ENCODE peak calls at places on chromosomes 13 and 19, in seven cellular contexts. P, E, B, I, Z, Q and V are unnamed samples.

GRCh38 chr13:95573226-95573625 is 20.7 kb downstream of the CLDN10 start:
- DNase-seq in Z (no peak), Q (peak), P (no peak), B (no peak), I (peak), E (peak), V (no peak)

GRCh38 chr13:30870049-30870884 is 35.8 kb upstream of the MEDAG start:
- DNase-seq in P (no peak), E (peak), B (no peak), I (peak), Q (peak), Z (peak), V (peak)

GRCh38 chr13:42064966-42065365 is 16.5 kb downstream of the DGKH start:
- DNase-seq in E (peak), B (no peak), Q (no peak), Z (no peak), I (no peak), P (no peak), V (no peak)

GRCh38 chr13:59734393-59734792 is 429.3 kb downstream of the DIAPH3 start:
- DNase-seq in P (no peak), I (no peak), B (no peak), Z (no peak), E (no peak), Q (no peak), V (peak)

GRCh38 chr13:49760555-49760954 is 31.9 kb downstream of the KPNA3 start:
- DNase-seq in I (no peak), B (no peak), E (no peak), Z (no peak), P (no peak), Q (no peak), V (no peak)

GRCh38 chr19:37654525-37654832 is 786 bp downstream of the ZFP30 start:
- DNase-seq in P (no peak), E (no peak), Z (no peak), Q (peak), B (peak), I (peak), V (no peak)

GRCh38 chr19:2199215-2199614 is 35.5 kb downstream of the DOT1L start:
- DNase-seq in B (no peak), Z (no peak), I (no peak), P (no peak), Q (no peak), E (no peak), V (no peak)

GRCh38 chr19:51398096-51398704 is 7.8 kb upstream of the C19orf84 start:
- DNase-seq in Z (no peak), Q (peak), E (peak), P (no peak), I (peak), B (peak), V (no peak)

GRCh38 chr19:46704379-46705076 is 12.4 kb downstream of the PRKD2 start:
- DNase-seq in Z (peak), I (peak), Q (peak), E (no peak), P (peak), B (peak), V (peak)

GRCh38 chr13:23456437-23456836 is 22.9 kb upstream of the SACS start:
- DNase-seq in Q (no peak), Z (no peak), B (no peak), E (no peak), I (no peak), P (no peak), V (no peak)

GRCh38 chr13:101397742-101398141 is 18.6 kb downstream of the NALCN start:
- DNase-seq in E (peak), B (no peak), I (peak), Z (no peak), Q (no peak), P (no peak), V (no peak)

GRCh38 chr13:21625366-21625765 is 21.4 kb upstream of the MICU2 start:
- DNase-seq in Q (peak), Z (no peak), P (no peak), I (peak), E (peak), B (peak), V (peak)

GRCh38 chr13:46321494-46322225 is 65.4 kb downstream of the RUBCNL start:
- DNase-seq in P (peak), Z (no peak), E (peak), Q (peak), I (peak), B (peak), V (peak)

GRCh38 chr13:91805605-91806004 is 407.2 kb downstream of the GPC5 start:
- DNase-seq in Z (no peak), Q (peak), B (no peak), I (no peak), E (no peak), P (no peak), V (no peak)

GRCh38 chr13:77213644-77214043 is 113.2 kb downstream of the MYCBP2 start:
- DNase-seq in I (peak), Z (no peak), Q (peak), P (no peak), E (no peak), B (no peak), V (no peak)

GRCh38 chr13:20667857-20668256 is 35.6 kb upstream of the IL17D start:
- DNase-seq in E (no peak), Q (no peak), I (no peak), B (no peak), P (no peak), Z (no peak), V (no peak)

GRCh38 chr13:43128504-43128929 is 105.1 kb downstream of the DNAJC15 start:
- DNase-seq in P (no peak), B (no peak), I (peak), Z (no peak), E (no peak), Q (peak), V (no peak)

GRCh38 chr13:26758496-26759155 is 2.0 kb downstream of the GPR12 start:
- DNase-seq in I (no peak), Q (no peak), E (no peak), B (no peak), P (no peak), Z (no peak), V (no peak)

GRCh38 chr13:112748947-112749346 is 59.1 kb downstream of the ATP11A start:
- DNase-seq in B (no peak), Z (no peak), P (no peak), E (no peak), Q (peak), I (no peak), V (no peak)

GRCh38 chr13:20801704-20802103 is 27.9 kb upstream of the EEF1AKMT1 start:
- DNase-seq in I (no peak), Z (no peak), Q (no peak), B (peak), P (no peak), E (no peak), V (no peak)

GRCh38 chr13:59300347-59301165 is 863.2 kb downstream of the DIAPH3 start:
- DNase-seq in P (no peak), B (no peak), E (no peak), I (no peak), Q (no peak), Z (no peak), V (no peak)

GRCh38 chr13:102589291-102589822 is 7.4 kb upstream of the TPP2 start:
- DNase-seq in I (no peak), Q (no peak), Z (no peak), B (no peak), P (no peak), E (no peak), V (no peak)

GRCh38 chr13:24827799-24828198 is 63.8 kb downstream of the RNF17 start:
- DNase-seq in Q (no peak), P (no peak), Z (no peak), I (no peak), B (no peak), E (no peak), V (no peak)

GRCh38 chr19:50537769-50538230 is 24.1 kb upstream of the ASPDH start:
- DNase-seq in Q (peak), E (peak), Z (peak), I (peak), B (peak), P (peak), V (peak)

GRCh38 chr19:6802336-6803035 is 30.0 kb downstream of the VAV1 start:
- DNase-seq in P (peak), Z (peak), I (peak), E (no peak), B (peak), Q (peak), V (peak)

GRCh38 chr19:52941941-52942370 is 18.7 kb upstream of the ZNF888 start:
- DNase-seq in B (peak), Z (peak), I (peak), E (peak), Q (peak), P (peak), V (peak)

GRCh38 chr19:17794731-17795494 is at the start of gene B3GNT3:
- DNase-seq in Z (peak), B (peak), Q (peak), E (no peak), P (peak), I (peak), V (no peak)

GRCh38 chr19:12346896-12347295 is 13.5 kb upstream of the ZNF563 start:
- DNase-seq in I (peak), Q (no peak), B (no peak), Z (no peak), E (no peak), P (no peak), V (no peak)
- TF ChIP-seq CTCF in I (no peak), Q (no peak), B (no peak), Z (no peak), E (no peak), P (peak), V (no peak)

GRCh38 chr19:45451850-45452387 is 15.9 kb upstream of the FOSB start:
- DNase-seq in Q (no peak), I (no peak), E (no peak), B (no peak), P (no peak), Z (no peak), V (no peak)
- TF ChIP-seq CTCF in Q (no peak), I (no peak), E (no peak), B (no peak), P (no peak), Z (no peak), V (no peak)

DNA sequence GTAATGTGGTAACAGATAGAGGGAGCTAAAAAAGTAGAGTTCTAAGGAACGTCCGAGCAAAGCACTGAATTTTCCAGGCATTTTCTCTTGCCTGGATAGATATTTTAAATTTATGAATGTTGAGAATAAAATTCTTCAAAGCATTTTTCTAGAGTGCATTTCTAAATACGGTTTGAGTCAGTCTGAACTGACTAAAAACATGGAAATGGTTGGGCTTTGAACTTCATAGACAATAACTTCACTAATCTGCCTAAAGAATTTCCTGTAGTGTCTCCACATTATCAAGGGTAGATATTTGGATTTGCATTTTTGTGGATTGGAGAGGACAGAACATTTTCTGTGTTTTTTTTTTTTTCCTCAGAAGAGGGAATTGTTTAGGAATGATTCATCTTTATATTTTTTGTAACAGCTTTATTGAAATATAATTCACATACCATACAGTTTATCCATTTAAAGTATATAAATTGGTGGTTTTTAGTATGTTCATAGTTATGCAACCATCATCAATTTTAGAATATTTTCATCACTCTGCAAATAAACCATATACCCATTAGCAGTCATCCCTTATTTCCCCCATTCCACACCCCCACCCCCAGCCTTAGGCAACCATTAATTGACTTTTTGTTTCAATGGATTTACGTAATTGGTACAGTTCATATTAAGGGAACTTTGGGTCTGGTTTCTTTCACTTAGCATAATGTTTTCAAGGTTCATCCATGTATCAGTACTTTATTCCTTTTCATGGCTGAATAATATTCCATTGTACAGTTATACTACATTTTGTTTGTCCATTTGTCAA is 20.7 kb downstream of the GARRE1 start:
- DNase-seq in Z (no peak), P (no peak), Q (peak), I (peak), E (peak), B (no peak), V (no peak)
- TF ChIP-seq CTCF in Z (no peak), P (no peak), Q (no peak), I (no peak), E (peak), B (no peak), V (no peak)

GRCh38 chr19:39936020-39936419 is 1.6 kb upstream of the FCGBP start:
- DNase-seq in E (no peak), I (no peak), P (no peak), Z (peak), Q (no peak), B (no peak), V (no peak)

GRCh38 chr19:39934584-39935233 is at the start of gene FCGBP:
- DNase-seq in Q (no peak), P (no peak), E (no peak), B (no peak), Z (peak), I (no peak), V (no peak)

GRCh38 chr19:39937094-39937493 is 2.7 kb upstream of the FCGBP start:
- DNase-seq in E (no peak), I (no peak), Z (no peak), Q (no peak), P (no peak), B (no peak), V (peak)

GRCh38 chr19:39936622-39937021 is 2.2 kb upstream of the FCGBP start:
- DNase-seq in I (no peak), E (no peak), Z (no peak), Q (no peak), B (no peak), P (no peak), V (no peak)

GRCh38 chr19:39935262-39935661 is 828 bp upstream of the FCGBP start:
- DNase-seq in I (no peak), P (no peak), E (no peak), B (no peak), Z (peak), Q (no peak), V (no peak)
- TF ChIP-seq CTCF in I (no peak), P (no peak), E (no peak), B (no peak), Z (no peak), Q (no peak), V (no peak)

GRCh38 chr13:71217827-71218226 is 649.2 kb downstream of the DACH1 start:
- DNase-seq in I (no peak), E (no peak), B (no peak), Z (no peak), Q (no peak), P (no peak), V (no peak)

GRCh38 chr13:71219671-71220070 is 647.3 kb downstream of the DACH1 start:
- DNase-seq in Z (no peak), E (no peak), B (no peak), P (no peak), Q (no peak), I (no peak), V (no peak)

GRCh38 chr13:71213252-71213821 is 653.7 kb downstream of the DACH1 start:
- DNase-seq in E (no peak), Q (no peak), P (no peak), Z (no peak), B (no peak), I (no peak), V (no peak)

GRCh38 chr13:71218960-71219359 is 648.0 kb downstream of the DACH1 start:
- DNase-seq in Z (no peak), I (no peak), E (no peak), Q (no peak), P (no peak), B (no peak), V (no peak)
- TF ChIP-seq CTCF in Z (no peak), I (no peak), E (no peak), Q (no peak), P (no peak), B (no peak), V (peak)

GRCh38 chr13:97653741-97654140 is 219.8 kb downstream of the RAP2A start:
- DNase-seq in B (no peak), I (no peak), Q (peak), E (peak), P (no peak), Z (no peak), V (no peak)

GRCh38 chr13:97658556-97658955 is 224.6 kb downstream of the RAP2A start:
- DNase-seq in B (no peak), P (no peak), Q (peak), Z (no peak), I (peak), E (no peak), V (no peak)

GRCh38 chr13:97660488-97661086 is 226.6 kb downstream of the RAP2A start:
- DNase-seq in P (no peak), Q (peak), I (no peak), Z (no peak), B (no peak), E (no peak), V (no peak)

GRCh38 chr13:97659602-97660001 is 225.6 kb downstream of the RAP2A start:
- DNase-seq in P (no peak), B (no peak), I (peak), Z (no peak), E (no peak), Q (peak), V (no peak)
- TF ChIP-seq CTCF in P (peak), B (no peak), I (peak), Z (no peak), E (peak), Q (peak), V (peak)

DNA sequence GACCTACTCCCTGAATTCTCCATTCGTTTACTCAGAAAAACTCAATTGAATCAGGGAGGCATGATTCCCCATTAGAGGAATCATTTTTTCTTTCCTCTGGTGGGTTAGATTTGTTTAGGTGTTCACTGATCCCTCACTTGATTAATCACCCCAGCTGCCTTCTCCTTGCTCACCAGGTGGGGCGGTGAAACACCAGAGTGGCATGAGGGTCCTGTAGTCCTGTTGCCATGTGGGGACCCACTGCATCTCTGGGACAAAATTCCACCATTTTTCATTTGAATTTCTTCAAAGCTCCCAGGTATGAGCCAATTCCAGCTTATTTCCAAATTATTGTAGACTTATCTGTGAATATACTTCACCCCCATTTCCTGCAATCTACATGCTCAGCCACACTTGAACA is 462.7 kb upstream of the ZNF507 start:
- DNase-seq in I (no peak), P (no peak), E (no peak), Q (no peak), Z (no peak), B (no peak), V (no peak)
- TF ChIP-seq CTCF in I (no peak), P (no peak), E (no peak), Q (no peak), Z (no peak), B (no peak), V (no peak)

GRCh38 chr13:35824395-35824794 is 306.8 kb downstream of the DCLK1 start:
- DNase-seq in Z (no peak), B (no peak), I (no peak), E (no peak), Q (no peak), P (no peak), V (no peak)

GRCh38 chr13:35822666-35823065 is 308.5 kb downstream of the DCLK1 start:
- DNase-seq in Q (no peak), P (no peak), I (no peak), B (no peak), E (no peak), Z (no peak), V (no peak)

GRCh38 chr13:35824825-35825224 is 306.4 kb downstream of the DCLK1 start:
- DNase-seq in Z (no peak), E (no peak), B (no peak), I (no peak), P (no peak), Q (no peak), V (no peak)

GRCh38 chr13:35830850-35831450 is 300.2 kb downstream of the DCLK1 start:
- DNase-seq in Z (no peak), E (no peak), P (no peak), I (no peak), Q (no peak), B (no peak), V (no peak)

DNA sequence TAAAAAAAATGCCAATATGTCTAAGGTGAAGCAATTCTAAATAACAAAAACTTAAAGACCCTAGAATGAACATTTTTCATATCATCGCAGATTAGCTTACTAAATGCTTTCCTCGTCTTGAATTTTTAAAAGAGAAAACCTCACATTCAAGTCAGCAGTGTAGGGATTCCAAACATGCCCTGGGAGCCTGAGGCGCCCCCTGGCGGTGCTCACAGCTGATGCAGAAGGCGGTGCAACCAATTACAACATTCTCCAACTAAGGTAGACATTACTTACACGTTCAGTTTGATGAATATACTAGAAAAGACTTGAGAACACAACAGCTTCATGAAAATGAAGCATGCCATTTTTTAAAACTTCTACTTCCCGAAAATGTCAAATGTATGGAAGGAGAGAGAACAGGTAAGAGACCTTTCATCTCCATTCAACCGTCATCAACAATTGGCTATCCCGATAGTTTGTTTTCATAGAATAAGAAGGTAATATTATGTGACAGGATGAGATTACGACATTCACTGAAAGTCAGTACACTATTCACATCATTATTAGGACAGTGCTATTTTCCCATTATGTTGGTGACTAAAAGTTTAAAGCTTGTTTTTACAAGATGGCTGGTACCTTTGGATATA is 304.4 kb downstream of the DCLK1 start:
- DNase-seq in I (no peak), Z (no peak), E (no peak), Q (no peak), P (no peak), B (peak), V (no peak)
- TF ChIP-seq CTCF in I (peak), Z (no peak), E (peak), Q (peak), P (no peak), B (peak), V (peak)